ENCODE peak calls at places on chromosomes 16 and 17, in four cellular contexts. Z is mesothelial cell of epicardium, L is OCI-LY7, C is PC-9. X is an unnamed sample.

GRCh38 chr17:28381141-28381825 is 9.8 kb downstream of the SARM1 start:
- DNase-seq in Z (no peak), L (no peak), C (no peak), X (peak)

GRCh38 chr17:8312726-8313600 is 2.9 kb downstream of the ARHGEF15 start:
- DNase-seq in Z (no peak), L (no peak), C (no peak), X (no peak)

GRCh38 chr17:78416791-78417530 is 38.5 kb downstream of the PGS1 start:
- DNase-seq in Z (no peak), L (no peak), C (no peak), X (no peak)

GRCh38 chr17:39688475-39688835 is 598 bp upstream of the PGAP3 start:
- DNase-seq in Z (no peak), L (no peak), C (no peak), X (no peak)

GRCh38 chr16:82598766-82599165 is 28.0 kb upstream of the CDH13 start:
- DNase-seq in Z (no peak), L (no peak), C (no peak), X (no peak)

GRCh38 chr16:13348416-13348815 is 447.0 kb downstream of the SHISA9 start:
- DNase-seq in Z (no peak), L (no peak), C (no peak), X (no peak)

GRCh38 chr17:10744509-10745000 is 14.7 kb upstream of the TMEM220 start:
- DNase-seq in Z (no peak), L (no peak), C (no peak), X (no peak)

GRCh38 chr17:38436386-38436785 is 8.1 kb downstream of the ARHGAP23 start:
- DNase-seq in Z (no peak), L (no peak), C (no peak), X (no peak)

DNA sequence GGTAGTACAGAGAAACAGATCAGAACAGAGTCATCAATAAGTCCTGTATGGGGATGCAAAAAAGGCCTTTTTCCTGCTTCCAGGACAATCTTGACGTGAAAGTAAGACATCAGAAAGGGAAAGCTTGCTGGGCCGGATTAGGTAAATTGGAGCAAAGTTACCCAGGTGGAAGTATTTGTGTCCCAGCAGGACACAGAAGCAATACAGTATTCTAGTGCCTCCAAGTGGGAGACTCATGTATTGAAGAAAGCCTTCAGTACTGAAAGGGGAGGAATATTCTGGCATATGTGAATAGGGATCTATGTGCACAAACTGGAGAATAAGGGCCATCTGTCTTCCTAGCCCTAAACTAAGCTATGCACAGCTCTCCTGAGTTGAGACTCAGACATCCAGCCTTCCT is 327.2 kb upstream of the CDH8 start:
- DNase-seq in Z (no peak), L (no peak), C (no peak), X (no peak)
- TF ChIP-seq CTCF in Z (no peak), L (no peak), C (no peak), X (no peak)

GRCh38 chr16:87638736-87639135 is 36.4 kb downstream of the JPH3 start:
- DNase-seq in Z (no peak), L (no peak), C (no peak), X (no peak)

GRCh38 chr16:87637357-87637756 is 35.0 kb downstream of the JPH3 start:
- DNase-seq in Z (no peak), L (no peak), C (no peak), X (no peak)

GRCh38 chr16:87636050-87636684 is 33.9 kb downstream of the JPH3 start:
- DNase-seq in Z (peak), L (peak), C (peak), X (peak)

GRCh38 chr16:87635541-87636049 is 33.3 kb downstream of the JPH3 start:
- DNase-seq in Z (peak), L (peak), C (peak), X (peak)

DNA sequence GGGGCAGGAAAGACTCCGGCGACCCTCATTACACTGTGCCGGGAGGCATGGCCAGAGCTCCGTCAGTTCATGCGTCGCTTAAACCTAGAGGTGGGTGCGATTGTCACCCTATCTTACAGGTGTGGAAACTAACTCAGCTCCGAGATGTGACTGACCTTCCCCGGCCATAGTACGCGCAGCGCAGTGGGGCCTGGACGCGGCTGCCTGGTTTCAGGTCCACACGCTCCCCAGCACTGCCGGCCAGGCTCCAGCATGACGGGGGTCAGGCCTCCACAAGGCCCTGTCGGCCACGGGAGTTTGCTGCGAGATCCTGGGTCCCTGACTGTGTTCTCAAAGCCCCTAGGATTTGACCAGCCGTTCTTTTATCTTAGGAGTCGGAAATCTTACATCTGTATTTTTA is 34.4 kb downstream of the JPH3 start:
- DNase-seq in Z (no peak), L (no peak), C (no peak), X (no peak)
- TF ChIP-seq CTCF in Z (no peak), L (no peak), C (no peak), X (no peak)

GRCh38 chr16:17831330-17831729 is 360.6 kb upstream of the XYLT1 start:
- DNase-seq in Z (no peak), L (no peak), C (no peak), X (no peak)
- TF ChIP-seq CTCF in Z (no peak), L (no peak), C (no peak), X (no peak)

GRCh38 chr17:62724398-62725146 is 83.5 kb downstream of the MARCHF10 start:
- DNase-seq in Z (no peak), L (peak), C (no peak), X (peak)
- TF ChIP-seq CTCF in Z (no peak), L (no peak), C (no peak), X (no peak)

DNA sequence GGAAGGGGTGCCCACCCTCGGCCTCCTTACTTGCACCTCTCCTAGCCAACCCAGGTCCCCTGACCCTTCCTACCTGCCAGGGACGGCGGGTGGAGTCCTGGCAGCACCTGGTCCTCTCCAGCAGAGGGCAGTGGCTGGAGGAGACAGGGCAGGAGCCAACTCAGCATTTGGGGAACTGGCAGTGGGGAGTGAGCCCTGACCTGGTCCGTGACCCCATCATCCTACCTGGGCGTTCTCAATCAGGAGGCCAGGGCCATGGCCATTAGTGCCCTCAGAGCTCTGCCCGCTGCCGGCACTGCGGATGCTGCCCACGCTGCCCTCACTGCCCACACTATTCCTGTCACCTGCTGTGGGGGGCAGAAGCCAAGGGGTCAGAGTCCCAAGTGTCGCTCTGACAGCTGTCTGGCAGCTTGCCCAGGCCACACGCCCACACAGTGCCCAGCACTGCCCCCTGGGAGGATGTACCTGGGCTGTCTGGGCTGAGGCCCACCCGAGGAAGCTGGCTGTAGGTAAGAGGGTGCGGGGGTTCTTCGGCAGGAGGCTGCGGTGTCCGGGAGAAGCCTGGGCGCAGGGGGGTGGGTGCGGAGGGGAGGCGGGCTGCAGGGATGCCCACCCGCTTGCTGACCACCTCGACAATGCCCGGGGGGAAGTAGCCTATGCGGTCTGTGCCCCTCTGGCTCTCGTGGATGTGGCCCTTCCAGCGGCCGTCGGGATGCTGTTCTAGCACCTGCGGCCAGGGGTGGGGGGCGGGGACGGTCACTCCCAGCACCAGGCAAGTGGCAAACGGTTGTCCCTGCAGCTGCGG is 10.8 kb downstream of the CASKIN2 start:
- DNase-seq in Z (no peak), L (peak), C (peak), X (peak)
- TF ChIP-seq CTCF in Z (peak), L (peak), C (peak), X (peak)

DNA sequence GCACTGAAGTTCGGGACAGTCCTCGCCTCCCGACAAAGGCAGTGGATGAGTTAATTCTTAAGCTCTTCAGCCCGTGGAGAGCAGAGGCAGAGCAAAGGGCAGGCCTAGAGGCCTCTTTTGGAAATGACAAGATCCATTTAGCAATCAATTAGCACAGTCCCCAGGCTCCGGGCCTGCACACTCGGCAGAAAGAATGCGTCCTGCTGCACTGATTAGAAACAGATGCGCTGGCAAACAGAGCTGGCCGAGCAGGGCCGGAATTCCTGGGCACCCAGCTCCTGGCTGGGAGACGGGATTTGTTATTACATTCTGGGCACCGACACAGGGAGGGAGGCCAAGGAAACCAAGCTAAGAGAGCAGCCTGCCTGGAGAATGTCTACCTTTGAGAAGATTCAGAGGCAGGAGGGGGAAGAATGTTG is 162.9 kb downstream of the COPRS start:
- DNase-seq in Z (peak), L (no peak), C (no peak), X (no peak)
- TF ChIP-seq CTCF in Z (no peak), L (no peak), C (no peak), X (no peak)

DNA sequence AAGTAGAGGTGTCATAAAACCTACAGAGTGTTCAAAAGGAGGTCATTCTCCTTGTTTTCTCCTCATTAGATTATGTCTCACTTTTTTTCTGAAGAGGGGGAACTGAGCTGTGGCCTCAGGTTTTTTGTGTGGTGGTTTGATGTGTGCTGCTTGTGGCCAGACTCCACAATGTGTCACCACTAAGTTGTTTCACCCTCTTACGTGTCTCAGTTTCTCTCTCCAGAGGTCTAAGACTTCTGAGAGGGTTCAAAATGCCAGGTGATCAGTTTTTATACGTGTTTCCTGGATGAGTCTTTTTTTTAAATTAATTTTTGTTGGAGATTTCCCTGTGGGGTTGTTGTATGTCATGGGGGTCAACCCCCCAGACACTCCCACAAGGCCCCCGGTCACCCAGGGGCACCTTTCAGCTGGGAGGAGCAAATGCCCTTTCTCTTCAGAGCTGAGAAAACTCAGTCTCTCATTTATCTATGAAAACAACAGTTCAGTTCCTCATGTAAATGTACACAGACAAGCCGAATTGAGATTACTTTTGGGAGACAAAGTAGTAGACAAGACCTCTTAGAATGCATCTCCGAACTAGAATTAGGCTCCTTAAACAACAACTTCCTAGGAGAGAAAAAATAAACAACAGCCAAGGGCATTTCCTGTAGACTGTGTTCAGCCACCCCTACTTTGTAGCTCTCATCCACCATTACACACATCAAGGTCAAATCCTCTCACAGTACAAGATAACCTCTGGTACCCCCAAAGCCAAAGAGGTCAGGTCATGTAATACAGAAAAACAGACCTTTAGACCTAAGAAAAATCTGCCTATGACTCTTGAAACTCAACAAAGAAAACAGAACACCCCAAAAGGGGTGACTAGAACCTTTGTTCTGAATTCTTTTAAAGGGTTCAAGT is 23.9 kb upstream of the TMEM98 start:
- DNase-seq in Z (no peak), L (no peak), C (no peak), X (no peak)
- TF ChIP-seq CTCF in Z (no peak), L (no peak), C (no peak), X (no peak)

X was measured in GM13977.